ENCODE peak calls at places on chromosomes 11 and 22, in five cellular contexts. L is esophagus muscularis mucosa, B is prostate gland, Y is spleen, V is sigmoid colon. W is an unnamed sample.

GRCh38 chr11:129373489-129373953 is 2.1 kb upstream of the BARX2 start:
- DNase-seq in V (no peak), Y (no peak), L (no peak), B (no peak), W (no peak)

GRCh38 chr11:47507016-47507631 is 45.8 kb downstream of the CELF1 start:
- DNase-seq in Y (no peak), V (no peak), B (no peak), L (no peak), W (no peak)

GRCh38 chr11:130413383-130414106 is 14.9 kb downstream of the ADAMTS8 start:
- DNase-seq in V (no peak), L (no peak), Y (no peak), B (no peak), W (no peak)

GRCh38 chr11:47433991-47434786 is 8.0 kb upstream of the PSMC3 start:
- DNase-seq in L (no peak), V (peak; percentile 67), Y (no peak), B (peak; percentile 28), W (no peak)

GRCh38 chr22:34696557-34696956 is 369.4 kb upstream of the ISX start:
- DNase-seq in V (no peak), L (peak; percentile 17), Y (no peak), B (no peak), W (no peak)

GRCh38 chr11:95884364-95884763 is 39.5 kb downstream of the MTMR2 start:
- DNase-seq in Y (no peak), B (no peak), L (no peak), V (no peak), W (no peak)

GRCh38 chr11:59761985-59762384 is 6.8 kb downstream of the STX3 start:
- DNase-seq in B (no peak), L (no peak), V (no peak), Y (no peak), W (no peak)

GRCh38 chr11:60703374-60703773 is 4.0 kb downstream of the MS4A8 start:
- DNase-seq in V (no peak), B (no peak), L (peak; percentile 12), Y (no peak), W (no peak)

GRCh38 chr11:118605116-118605867 is 2.1 kb upstream of the PHLDB1 start:
- DNase-seq in Y (peak; percentile 50), L (peak; percentile 93), V (peak; percentile 95), B (no peak), W (peak; percentile 45)

GRCh38 chr11:119373059-119373875 is 8.2 kb downstream of the USP2 start:
- DNase-seq in B (no peak), V (no peak), L (no peak), Y (no peak), W (no peak)

GRCh38 chr11:31816467-31817053 is 5.4 kb upstream of the PAX6 start:
- DNase-seq in B (no peak), V (peak; percentile 56), Y (no peak), L (no peak), W (no peak)

GRCh38 chr11:94769897-94770296 is 1.7 kb downstream of the AMOTL1 start:
- DNase-seq in L (no peak), V (no peak), Y (no peak), B (no peak), W (no peak)

GRCh38 chr11:128552783-128553661 is 34.3 kb downstream of the ETS1 start:
- DNase-seq in V (no peak), B (no peak), L (peak; percentile 55), Y (peak; percentile 85), W (no peak)

GRCh38 chr11:34330653-34331052 is 27.2 kb downstream of the ABTB2 start:
- DNase-seq in L (no peak), Y (no peak), B (no peak), V (no peak), W (no peak)

GRCh38 chr11:74992852-74993251 is 4.1 kb downstream of the NEU3 start:
- DNase-seq in L (no peak), Y (no peak), V (no peak), B (no peak), W (no peak)

GRCh38 chr11:128398517-128399152 is 188.7 kb downstream of the ETS1 start:
- DNase-seq in L (no peak), V (no peak), Y (no peak), B (no peak), W (no peak)

GRCh38 chr11:6505577-6506240 is 8.6 kb downstream of the DNHD1 start:
- DNase-seq in Y (no peak), V (no peak), L (no peak), B (peak; percentile 25), W (no peak)

GRCh38 chr11:47983464-47984397 is 3.4 kb downstream of the PTPRJ start:
- DNase-seq in L (no peak), V (no peak), B (no peak), Y (no peak), W (no peak)

GRCh38 chr11:108069947-108070346 is 51.4 kb upstream of the ACAT1 start:
- DNase-seq in V (no peak), B (no peak), L (no peak), Y (no peak), W (no peak)

GRCh38 chr11:24781288-24781687 is 284.4 kb downstream of the LUZP2 start:
- DNase-seq in B (no peak), V (no peak), L (no peak), Y (no peak), W (no peak)

GRCh38 chr22:39556970-39557811 is 13.4 kb upstream of the CACNA1I start:
- DNase-seq in V (no peak), Y (no peak), L (no peak), B (no peak), W (no peak)

DNA sequence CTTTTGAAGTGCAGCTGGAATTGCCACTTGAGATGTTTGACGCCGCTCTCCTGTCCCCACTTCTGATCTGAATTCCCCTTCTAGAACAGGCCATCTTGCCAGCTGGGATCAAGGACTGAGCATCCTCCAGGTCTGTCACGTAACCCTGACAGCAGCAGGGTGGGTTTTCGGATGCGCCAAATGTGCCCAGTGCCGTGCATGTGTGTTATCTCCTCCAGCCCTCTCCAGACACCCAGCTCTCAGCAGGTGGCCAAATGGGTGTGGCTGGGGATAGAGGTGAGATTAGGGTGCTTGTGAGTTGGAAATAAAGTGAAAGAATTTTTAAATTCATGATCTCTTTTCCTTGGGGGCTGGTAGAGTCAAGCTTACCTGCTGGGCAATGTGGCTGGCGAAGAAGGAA is 3.3 kb downstream of the OSBP2 start:
- DNase-seq in B (no peak), L (no peak), Y (peak; percentile 28), V (peak; percentile 17), W (no peak)
- TF ChIP-seq POLR2AphosphoS5 in B (no peak), L (no peak), Y (no peak), V (no peak), W (no peak)

GRCh38 chr22:45150139-45150538 is 13.6 kb upstream of the NUP50 start:
- DNase-seq in Y (no peak), B (no peak), V (no peak), L (no peak), W (no peak)
- TF ChIP-seq POLR2A in Y (no peak), B (no peak), V (no peak), L (no peak), W (no peak)

GRCh38 chr11:69297225-69297925 is 3.4 kb downstream of the MYEOV start:
- DNase-seq in L (peak; percentile 97), B (peak; percentile 64), Y (peak; percentile 95), V (peak; percentile 93), W (peak; percentile 92)
- H3K4me3 ChIP-seq in L (peak overlapping the region; percentile 32), B (no peak overlapping the region), Y (peak overlapping the region; percentile 33), V (peak overlapping the region; percentile 29), W (peak overlapping the region; percentile 25)

GRCh38 chr22:42670921-42671709 is 21.9 kb upstream of the CYB5R3 start:
- DNase-seq in V (no peak), Y (no peak), B (no peak), L (no peak), W (no peak)
- TF ChIP-seq POLR2AphosphoS5 in V (no peak), Y (peak; percentile 55), B (peak; percentile 41), L (peak; percentile 37), W (no peak)

DNA sequence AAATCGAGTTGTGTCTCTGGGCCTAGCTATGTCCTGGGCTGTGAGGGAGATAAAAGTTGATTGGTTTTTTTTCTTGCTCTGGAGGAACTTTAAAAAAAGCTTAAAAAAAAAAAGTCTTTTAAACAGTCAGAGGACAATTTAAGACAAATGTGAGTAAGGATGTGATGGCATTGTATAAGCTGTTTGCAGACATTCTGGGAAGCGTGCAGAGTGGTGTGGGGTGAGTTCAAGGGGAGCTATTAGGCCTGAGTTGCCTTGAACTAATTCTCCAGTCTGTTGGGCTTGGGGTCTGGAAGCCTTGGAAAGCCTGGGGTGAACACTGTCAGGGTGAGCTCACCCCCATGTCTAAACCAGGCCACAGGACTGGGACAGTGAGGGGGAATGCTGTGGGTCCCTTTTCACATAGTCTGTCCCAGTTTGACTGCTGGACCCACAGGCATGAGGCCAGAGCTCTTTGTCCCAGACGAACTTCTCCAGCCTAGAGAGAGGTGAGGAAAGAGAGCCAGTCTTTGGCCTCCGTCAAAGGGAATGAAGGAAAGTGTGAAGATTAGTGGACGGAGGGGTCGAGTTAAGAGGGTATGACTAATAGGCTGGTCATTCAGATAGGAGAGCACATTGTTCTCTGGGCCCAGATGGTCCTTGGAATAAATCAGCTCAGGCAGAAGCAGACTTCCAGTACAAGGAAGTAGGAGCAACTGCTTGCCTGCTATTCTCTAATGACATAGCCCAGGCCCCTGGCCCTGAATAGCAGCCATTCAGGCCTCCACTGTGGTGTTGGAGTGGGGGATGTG is 76.4 kb upstream of the NNMT start:
- DNase-seq in V (no peak), L (no peak), B (no peak), Y (no peak), W (no peak)
- TF ChIP-seq POLR2A in V (no peak), L (no peak), B (no peak), Y (no peak), W (no peak)

GRCh38 chr22:49269371-49269770 is 558.3 kb downstream of the BRD1 start:
- DNase-seq in B (no peak), L (no peak), Y (no peak), V (no peak), W (no peak)

GRCh38 chr22:49270595-49271368 is 556.9 kb downstream of the BRD1 start:
- DNase-seq in V (no peak), Y (peak; percentile 65), L (no peak), B (no peak), W (peak; percentile 21)

GRCh38 chr22:49268924-49269323 is 558.7 kb downstream of the BRD1 start:
- DNase-seq in B (no peak), V (no peak), L (no peak), Y (peak; percentile 19), W (peak; percentile 3)

GRCh38 chr22:49271369-49271727 is 556.3 kb downstream of the BRD1 start:
- DNase-seq in B (no peak), L (no peak), V (no peak), Y (no peak), W (peak; percentile 2)

GRCh38 chr22:49269928-49270327 is 557.7 kb downstream of the BRD1 start:
- DNase-seq in Y (peak; percentile 39), L (no peak), V (no peak), B (no peak), W (peak; percentile 11)
- H3K4me3 ChIP-seq in Y (no peak overlapping the region), L (no peak overlapping the region), V (no peak overlapping the region), B (no peak overlapping the region), W (no peak overlapping the region)